ENCODE peak calls at places on chromosomes 4 and X, in six cellular contexts. I is brain microvascular endothelial cell; T is mucosa of descending colon; F is ascending aorta; E is CD8-positive, alpha-beta T cell; A is suprapubic skin. Z is an unnamed sample.

GRCh38 chr4:18689308-18689915 is 667.9 kb upstream of the LCORL start:
- DNase-seq in I (peak; percentile 76), T (no peak), F (no peak), E (peak; percentile 34), A (no peak), Z (no peak)

GRCh38 chrX:139931646-139932076 is 1.2 kb downstream of the ATP11C start:
- DNase-seq in I (no peak), T (no peak), F (no peak), E (peak; percentile 28), A (peak; percentile 66), Z (no peak)

GRCh38 chrX:107826286-107827136 is 845 bp downstream of the MID2 start:
- DNase-seq in I (peak; percentile 31), T (peak; percentile 43), F (peak; percentile 65), E (peak; percentile 12), A (no peak), Z (no peak)

GRCh38 chr4:27100713-27101112 is 240.1 kb downstream of the STIM2 start:
- DNase-seq in I (no peak), T (no peak), F (no peak), E (no peak), A (no peak), Z (no peak)

GRCh38 chrX:125004799-125005198 is 314.9 kb upstream of the TEX13C start:
- DNase-seq in I (no peak), T (no peak), F (no peak), E (no peak), A (no peak), Z (peak; percentile 19)

GRCh38 chr4:15682340-15682725 is 706 bp downstream of the FAM200B start:
- DNase-seq in I (no peak), T (no peak), F (no peak), E (no peak), A (no peak), Z (no peak)

GRCh38 chr4:113575391-113575790 is 186.1 kb downstream of the CAMK2D start:
- DNase-seq in I (peak; percentile 45), T (no peak), F (no peak), E (no peak), A (no peak), Z (no peak)

GRCh38 chr4:70722199-70722791 is 531 bp downstream of the RUFY3 start:
- DNase-seq in I (peak; percentile 86), T (no peak), F (no peak), E (peak; percentile 41), A (no peak), Z (no peak)

GRCh38 chr4:39302901-39303300 is 63.3 kb downstream of the RFC1 start:
- DNase-seq in I (no peak), T (no peak), F (no peak), E (no peak), A (no peak), Z (no peak)

GRCh38 chr4:15400911-15401671 is 26.7 kb upstream of the C1QTNF7 start:
- DNase-seq in I (peak; percentile 61), T (no peak), F (peak; percentile 89), E (peak; percentile 33), A (peak; percentile 80), Z (no peak)

GRCh38 chrX:48786825-48787538 is 592 bp downstream of the GATA1 start:
- DNase-seq in I (no peak), T (no peak), F (no peak), E (no peak), A (no peak), Z (no peak)

GRCh38 chr4:26687728-26688127 is 103.8 kb downstream of the TBC1D19 start:
- DNase-seq in I (peak; percentile 79), T (no peak), F (no peak), E (no peak), A (no peak), Z (peak; percentile 33)

GRCh38 chr4:48360966-48361470 is 19.7 kb downstream of the SLAIN2 start:
- DNase-seq in I (no peak), T (no peak), F (no peak), E (no peak), A (no peak), Z (no peak)

DNA sequence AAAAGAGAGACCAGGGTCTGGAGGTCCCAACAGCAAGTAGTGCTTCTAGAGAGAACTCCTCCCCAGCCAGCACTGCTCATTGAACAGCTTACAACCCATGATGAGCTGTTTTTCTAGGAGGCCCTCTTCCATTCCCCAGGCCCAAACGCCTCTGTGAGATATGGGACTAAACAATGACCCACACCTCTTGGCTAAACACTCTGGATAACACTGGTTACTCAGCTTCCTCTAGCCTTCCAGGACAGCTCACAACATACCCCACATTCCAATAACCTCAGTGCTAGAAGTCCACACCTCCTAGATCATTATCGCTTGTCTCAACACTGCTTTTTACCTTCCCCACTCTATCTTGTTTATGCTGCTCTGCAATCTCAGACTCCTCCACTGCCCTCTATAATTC is 35.4 kb upstream of the PGRMC2 start:
- DNase-seq in I (peak; percentile 91), T (no peak), F (no peak), E (no peak), A (no peak), Z (peak; percentile 63)
- H3K4me3 ChIP-seq in I (no peak overlapping the region), T (no peak overlapping the region), F (no peak overlapping the region), E (no peak overlapping the region), A (no peak overlapping the region), Z (no peak overlapping the region)

GRCh38 chr4:173169178-173169427 is 492 bp downstream of the GALNT7 start:
- DNase-seq in I (no peak), T (no peak), F (no peak), E (no peak), A (no peak), Z (no peak)
- TF ChIP-seq CTCF in I (no peak), T (no peak), F (peak; percentile 2), E (no peak), A (no peak), Z (no peak)

GRCh38 chr4:54819044-54819443 is 161.3 kb downstream of the KIT start:
- DNase-seq in I (no peak), T (no peak), F (no peak), E (no peak), A (no peak), Z (no peak)

GRCh38 chr4:54818481-54818880 is 160.7 kb downstream of the KIT start:
- DNase-seq in I (no peak), T (no peak), F (no peak), E (no peak), A (no peak), Z (no peak)

GRCh38 chr4:54813674-54814073 is 155.9 kb downstream of the KIT start:
- DNase-seq in I (no peak), T (no peak), F (no peak), E (no peak), A (no peak), Z (no peak)
- H3K4me3 ChIP-seq in I (no peak overlapping the region), T (no peak overlapping the region), F (no peak overlapping the region), E (no peak overlapping the region), A (no peak overlapping the region), Z (no peak overlapping the region)

GRCh38 chr4:152099555-152099954 is 338.7 kb upstream of the GATB start:
- DNase-seq in I (no peak), T (no peak), F (no peak), E (no peak), A (no peak), Z (no peak)
- TF ChIP-seq CTCF in I (peak; percentile 9), T (no peak), F (no peak), E (peak; percentile 31), A (no peak), Z (peak; percentile 33)

GRCh38 chrX:114787016-114787415 is 203.1 kb downstream of the HTR2C start:
- DNase-seq in I (no peak), T (no peak), F (no peak), E (no peak), A (no peak), Z (no peak)
- H3K4me3 ChIP-seq in I (no peak overlapping the region), T (no peak overlapping the region), F (no peak overlapping the region), E (no peak overlapping the region), A (no peak overlapping the region), Z (no peak overlapping the region)

DNA sequence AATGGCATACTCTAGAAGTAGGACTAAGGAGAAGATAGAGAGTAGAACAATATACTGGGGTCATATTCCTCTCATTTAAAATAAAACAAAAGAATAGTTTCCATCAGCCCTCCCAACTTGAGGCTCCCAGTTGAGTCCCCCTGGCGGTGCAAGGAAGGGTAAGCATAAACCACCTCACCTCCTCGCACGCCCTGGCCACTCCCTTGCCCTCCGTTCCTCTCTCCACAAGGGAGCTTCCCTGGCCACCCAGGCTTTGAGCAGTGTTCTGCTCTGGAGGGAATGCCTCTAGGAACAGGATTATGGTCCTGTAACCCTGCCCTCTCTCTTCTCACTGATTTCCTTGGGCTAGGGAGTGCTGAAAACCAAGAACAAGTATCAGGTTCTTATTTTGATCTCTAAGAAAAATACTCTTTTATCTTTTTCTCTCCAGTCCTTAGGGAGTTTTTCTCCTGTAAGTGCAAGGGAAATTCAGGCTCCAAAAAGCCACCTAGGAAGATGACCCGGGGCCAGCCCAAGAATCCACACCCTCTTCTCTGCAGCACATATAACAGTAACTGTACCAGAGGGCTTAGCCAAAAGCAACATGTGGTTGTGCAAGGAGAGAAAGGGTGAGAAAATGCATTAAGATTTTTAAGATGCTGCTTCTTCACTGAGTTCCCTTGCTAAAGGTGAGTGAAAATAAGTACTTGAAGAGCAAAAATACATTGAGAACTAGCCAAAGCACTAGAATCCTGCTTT is 69.9 kb downstream of the USP38 start:
- DNase-seq in I (no peak), T (no peak), F (no peak), E (no peak), A (no peak), Z (no peak)
- TF ChIP-seq CTCF in I (peak; percentile 22), T (no peak), F (no peak), E (no peak), A (no peak), Z (peak; percentile 14)

GRCh38 chr4:112536123-112536522 is 20.1 kb upstream of the NEUROG2 start:
- DNase-seq in I (no peak), T (no peak), F (no peak), E (no peak), A (no peak), Z (no peak)

GRCh38 chr4:112531146-112531545 is 15.2 kb upstream of the NEUROG2 start:
- DNase-seq in I (no peak), T (no peak), F (no peak), E (no peak), A (no peak), Z (no peak)

GRCh38 chr4:112532267-112532666 is 16.3 kb upstream of the NEUROG2 start:
- DNase-seq in I (no peak), T (no peak), F (no peak), E (no peak), A (no peak), Z (no peak)
- H3K4me3 ChIP-seq in I (no peak overlapping the region), T (no peak overlapping the region), F (no peak overlapping the region), E (no peak overlapping the region), A (no peak overlapping the region), Z (no peak overlapping the region)

DNA sequence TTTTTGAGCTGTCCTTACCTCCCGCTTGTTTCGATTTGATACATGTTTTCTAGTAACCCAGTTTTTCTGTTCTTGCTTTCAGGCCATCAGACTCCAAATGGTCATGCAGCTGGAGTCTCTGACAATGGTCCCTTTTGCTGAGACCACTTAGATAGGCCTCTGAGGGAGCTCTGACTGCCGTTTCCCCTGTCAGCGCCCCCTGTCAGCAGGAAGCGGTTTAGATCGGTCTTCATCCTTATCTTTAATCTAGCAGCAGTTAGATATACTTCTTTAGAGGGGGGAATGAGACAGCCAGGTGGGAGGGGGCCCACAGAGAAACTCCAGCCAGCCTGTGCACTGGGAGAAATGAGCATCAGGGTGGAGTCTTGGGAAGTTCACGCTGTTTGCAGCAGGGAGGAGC is 457.9 kb downstream of the GPAT3 start:
- DNase-seq in I (no peak), T (no peak), F (no peak), E (no peak), A (no peak), Z (no peak)
- TF ChIP-seq CTCF in I (peak; percentile 47), T (no peak), F (no peak), E (no peak), A (no peak), Z (peak; percentile 15)

Z was measured in epithelial cell of proximal tubule.